ENCODE peak calls at places on chromosomes 4 and X, in eight cellular contexts. H is iPS-NIHi11; J is cerebellar cortex; N is NCI-H1417 treated with DMSO at 0.1 percent for 48 hours; S is iris pigment epithelial cell; Y is mesendoderm; X is epithelial cell of esophagus; D is activated CD4-positive, alpha-beta T cell treated with anti-CD3 and anti-CD28 coated beads, Interleukin-2, amount 50 U/mL, for 1 hour. W is an unnamed sample.

GRCh38 chr4:40516651-40517050 is 113.0 kb downstream of the RBM47 start:
- DNase-seq in H (no peak), J (no peak), N (no peak), S (no peak), Y (no peak), X (no peak), D (no peak), W (no peak)

GRCh38 chr4:182843813-182844325 is 73.3 kb downstream of the DCTD start:
- DNase-seq in H (no peak), J (no peak), N (no peak), S (no peak), Y (no peak), X (peak), D (no peak), W (no peak)

GRCh38 chrX:56783450-56783831 is 54.4 kb downstream of the NBDY start:
- DNase-seq in H (no peak), J (peak), N (peak), S (peak), Y (no peak), X (no peak), D (no peak), W (peak)

GRCh38 chr4:184417802-184418511 is 56.4 kb downstream of the IRF2 start:
- DNase-seq in H (no peak), J (peak), N (no peak), S (peak), Y (no peak), X (peak), D (no peak), W (no peak)

GRCh38 chrX:150361777-150362351 is 1.3 kb upstream of the MAMLD1 start:
- DNase-seq in H (peak), J (peak), N (no peak), S (no peak), Y (peak), X (peak), D (no peak), W (no peak)

GRCh38 chrX:47579537-47579936 is 2.7 kb upstream of the TIMP1 start:
- DNase-seq in H (no peak), J (no peak), N (no peak), S (peak), Y (no peak), X (peak), D (no peak), W (no peak)

GRCh38 chr4:139522457-139522856 is 33.6 kb downstream of the SETD7 start:
- DNase-seq in H (peak), J (no peak), N (no peak), S (no peak), Y (peak), X (no peak), D (no peak), W (no peak)

GRCh38 chr4:70269674-70270073 is 27.3 kb downstream of the CSN3 start:
- DNase-seq in H (no peak), J (no peak), N (no peak), S (peak), Y (peak), X (peak), D (no peak), W (no peak)

GRCh38 chr4:85828295-85828910 is 353.5 kb downstream of the ARHGAP24 start:
- DNase-seq in H (no peak), J (no peak), N (no peak), S (peak), Y (no peak), X (peak), D (no peak), W (no peak)

GRCh38 chr4:150722908-150723362 is 141.0 kb downstream of the MAB21L2 start:
- DNase-seq in H (no peak), J (peak), N (no peak), S (peak), Y (peak), X (peak), D (no peak), W (peak)

GRCh38 chrX:55710701-55711100 is 6.8 kb upstream of the RRAGB start:
- DNase-seq in H (no peak), J (no peak), N (no peak), S (peak), Y (no peak), X (peak), D (no peak), W (no peak)

GRCh38 chr4:128459547-128459946 is 171.9 kb upstream of the PGRMC2 start:
- DNase-seq in H (no peak), J (no peak), N (no peak), S (no peak), Y (no peak), X (no peak), D (no peak), W (no peak)

GRCh38 chr4:110808371-110808878 is 185.5 kb upstream of the PITX2 start:
- DNase-seq in H (no peak), J (no peak), N (no peak), S (peak), Y (no peak), X (peak), D (no peak), W (no peak)

GRCh38 chrX:34972206-34972605 is 29.6 kb downstream of the FAM47B start:
- DNase-seq in H (no peak), J (no peak), N (no peak), S (no peak), Y (no peak), X (peak), D (no peak), W (no peak)

W was measured in omental fat pad.